ENCODE peak calls at places on chromosomes 2 and 18, in four cellular contexts. R is NCI-H446 treated with DMSO at 0.1 percent for 48 hours, A is glomerular endothelial cell, T is heart left ventricle. F is an unnamed sample.

GRCh38 chr18:28637897-28638296 is 461.0 kb upstream of the CDH2 start:
- DNase-seq in R (no peak), A (no peak), T (no peak), F (no peak)

GRCh38 chr2:172969171-172969570 is 106.5 kb upstream of the MAP3K20 start:
- DNase-seq in A (no peak), T (no peak), R (no peak), F (no peak)

GRCh38 chr18:56118422-56118821 is 520.0 kb downstream of the TXNL1 start:
- DNase-seq in T (no peak), A (no peak), R (no peak), F (no peak)

GRCh38 chr2:45354776-45355175 is 256.3 kb downstream of the SRBD1 start:
- DNase-seq in T (no peak), A (no peak), R (no peak), F (no peak)

GRCh38 chr2:189312643-189313042 is 128.6 kb upstream of the WDR75 start:
- DNase-seq in A (no peak), R (no peak), T (no peak), F (no peak)

GRCh38 chr18:38651736-38652135 is 1086.1 kb upstream of the CELF4 start:
- DNase-seq in T (no peak), R (no peak), A (no peak), F (no peak)

GRCh38 chr2:177808984-177809809 is 263.4 kb downstream of the PDE11A start:
- DNase-seq in T (no peak), A (no peak), R (no peak), F (no peak)

GRCh38 chr2:29916571-29916970 is 4.8 kb downstream of the ALK start:
- DNase-seq in T (no peak), R (no peak), A (no peak), F (no peak)

GRCh38 chr2:30580394-30580793 is 133.3 kb downstream of the LCLAT1 start:
- DNase-seq in R (no peak), A (no peak), T (no peak), F (no peak)

GRCh38 chr18:74373428-74373827 is 57.8 kb downstream of the C18orf63 start:
- DNase-seq in R (no peak), A (no peak), T (no peak), F (no peak)